ENCODE peak calls at places on chromosomes 5 and 9, in six cellular contexts. S is lower lobe of right lung, L is body of pancreas, C is A549, Y is psoas muscle, T is breast epithelium. P is an unnamed sample. For H3K4me1, the result is how much of the 10 kb centered on the place peaks cover.

GRCh38 chr9:85909390-85909789 is 31.6 kb upstream of the NAA35 start:
- DNase-seq in S (no peak), L (no peak), C (no peak), Y (no peak), T (no peak), P (no peak)

GRCh38 chr5:141882594-141883183 is 4.5 kb upstream of the PCDH1 start:
- DNase-seq in S (no peak), L (peak), C (no peak), Y (no peak), T (no peak), P (no peak)

GRCh38 chr5:106140101-106140500 is 1530.6 kb downstream of the EFNA5 start:
- DNase-seq in S (no peak), L (no peak), C (no peak), Y (no peak), T (no peak), P (no peak)

GRCh38 chr5:172820046-172820767 is 13.8 kb upstream of the ERGIC1 start:
- DNase-seq in S (no peak), L (peak), C (no peak), Y (no peak), T (peak), P (no peak)

GRCh38 chr5:13745508-13745907 is 199.0 kb downstream of the DNAH5 start:
- DNase-seq in S (no peak), L (no peak), C (no peak), Y (no peak), T (no peak), P (peak)

GRCh38 chr9:35954942-35955546 is 2.9 kb downstream of the OR2S2 start:
- DNase-seq in S (no peak), L (peak), C (peak), Y (no peak), T (no peak), P (peak)

GRCh38 chr5:68367717-68368116 is 152.2 kb downstream of the PIK3R1 start:
- DNase-seq in S (no peak), L (no peak), C (no peak), Y (no peak), T (no peak), P (no peak)

GRCh38 chr5:89268460-89268859 is 385.5 kb upstream of the MEF2C start:
- DNase-seq in S (no peak), L (no peak), C (no peak), Y (no peak), T (no peak), P (no peak)

GRCh38 chr9:16543691-16544090 is 326.8 kb downstream of the BNC2 start:
- DNase-seq in S (no peak), L (no peak), C (no peak), Y (no peak), T (no peak), P (no peak)

GRCh38 chr5:57683036-57683600 is 200.5 kb upstream of the ACTBL2 start:
- DNase-seq in S (no peak), L (no peak), C (no peak), Y (no peak), T (no peak), P (no peak)

GRCh38 chr5:36756848-36757247 is 119.7 kb upstream of the NIPBL start:
- DNase-seq in S (no peak), L (no peak), C (no peak), Y (no peak), T (no peak), P (no peak)

GRCh38 chr5:87053134-87053533 is 214.5 kb upstream of the RASA1 start:
- DNase-seq in S (no peak), L (no peak), C (no peak), Y (no peak), T (no peak), P (no peak)

GRCh38 chr5:56190500-56190899 is 42.6 kb downstream of the ANKRD55 start:
- DNase-seq in S (peak), L (peak), C (no peak), Y (peak), T (peak), P (no peak)

GRCh38 chr5:28190011-28190410 is 1151.6 kb upstream of the CDH9 start:
- DNase-seq in S (no peak), L (no peak), C (no peak), Y (no peak), T (no peak), P (no peak)

GRCh38 chr5:12865529-12865928 is 961.3 kb upstream of the CTNND2 start:
- DNase-seq in S (no peak), L (no peak), C (no peak), Y (no peak), T (no peak), P (no peak)

GRCh38 chr5:141356133-141356532 is 1.3 kb downstream of the PCDHGA4 start:
- DNase-seq in S (no peak), L (no peak), C (no peak), Y (no peak), T (no peak), P (no peak)

GRCh38 chr5:168365581-168366081 is 74.2 kb downstream of the WWC1 start:
- DNase-seq in S (peak), L (peak), C (no peak), Y (no peak), T (peak), P (no peak)

GRCh38 chr9:124352616-124353015 is 62.6 kb downstream of the PSMB7 start:
- DNase-seq in S (no peak), L (no peak), C (no peak), Y (no peak), T (peak), P (no peak)

GRCh38 chr5:127203818-127204217 is 86.8 kb upstream of the MEGF10 start:
- DNase-seq in S (no peak), L (no peak), C (no peak), Y (no peak), T (no peak), P (no peak)

GRCh38 chr9:131484560-131485185 is 18.0 kb upstream of the POMT1 start:
- DNase-seq in S (peak), L (no peak), C (no peak), Y (no peak), T (no peak), P (no peak)

GRCh38 chr5:142976861-142977260 is 206.7 kb downstream of the ARHGAP26 start:
- DNase-seq in S (peak), L (no peak), C (no peak), Y (no peak), T (no peak), P (no peak)
- H3K4me1 ChIP-seq in S (half or more), L (under half), C (under half), Y (under half), T (under half), P (under half)

GRCh38 chr9:4106744-4107143 is 193.1 kb downstream of the GLIS3 start:
- DNase-seq in S (no peak), L (no peak), C (no peak), Y (no peak), T (no peak), P (no peak)

GRCh38 chr9:4111233-4112000 is 188.5 kb downstream of the GLIS3 start:
- DNase-seq in S (no peak), L (no peak), C (no peak), Y (no peak), T (no peak), P (no peak)

GRCh38 chr9:4113711-4114110 is 186.2 kb downstream of the GLIS3 start:
- DNase-seq in S (no peak), L (no peak), C (no peak), Y (no peak), T (no peak), P (no peak)

GRCh38 chr9:4108708-4109444 is 191.0 kb downstream of the GLIS3 start:
- DNase-seq in S (no peak), L (no peak), C (no peak), Y (no peak), T (no peak), P (no peak)

DNA sequence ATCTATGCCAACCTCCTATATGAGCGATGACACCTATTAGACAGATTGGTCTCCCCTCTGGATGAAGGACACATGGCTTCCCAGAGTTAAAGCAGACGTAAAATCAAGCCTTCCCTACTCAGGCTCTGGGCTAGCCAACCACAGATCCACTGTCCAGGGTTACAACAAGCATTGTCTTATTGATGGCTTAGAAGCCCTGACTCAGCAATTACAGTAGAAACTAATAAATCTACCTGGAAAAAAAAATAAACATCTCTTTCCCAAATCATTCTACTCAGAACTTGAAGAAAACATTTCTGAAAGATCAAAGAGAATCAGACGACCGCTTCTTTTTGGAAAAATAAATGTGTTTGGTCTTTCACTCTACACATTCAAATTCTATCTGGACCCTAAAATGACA is 189.3 kb downstream of the GLIS3 start:
- DNase-seq in S (no peak), L (no peak), C (no peak), Y (no peak), T (no peak), P (no peak)
- H3K4me1 ChIP-seq in S (under half), L (under half), C (under half), Y (under half), T (under half), P (under half)

GRCh38 chr9:121184463-121184862 is 17.2 kb downstream of the RAB14 start:
- DNase-seq in S (no peak), L (no peak), C (no peak), Y (no peak), T (no peak), P (no peak)

GRCh38 chr9:121183666-121184423 is 17.8 kb downstream of the RAB14 start:
- DNase-seq in S (no peak), L (no peak), C (no peak), Y (no peak), T (no peak), P (no peak)

GRCh38 chr9:121182976-121183375 is 18.7 kb downstream of the RAB14 start:
- DNase-seq in S (no peak), L (no peak), C (no peak), Y (no peak), T (no peak), P (no peak)

GRCh38 chr9:121185774-121186403 is 15.8 kb downstream of the RAB14 start:
- DNase-seq in S (no peak), L (no peak), C (no peak), Y (no peak), T (no peak), P (no peak)

DNA sequence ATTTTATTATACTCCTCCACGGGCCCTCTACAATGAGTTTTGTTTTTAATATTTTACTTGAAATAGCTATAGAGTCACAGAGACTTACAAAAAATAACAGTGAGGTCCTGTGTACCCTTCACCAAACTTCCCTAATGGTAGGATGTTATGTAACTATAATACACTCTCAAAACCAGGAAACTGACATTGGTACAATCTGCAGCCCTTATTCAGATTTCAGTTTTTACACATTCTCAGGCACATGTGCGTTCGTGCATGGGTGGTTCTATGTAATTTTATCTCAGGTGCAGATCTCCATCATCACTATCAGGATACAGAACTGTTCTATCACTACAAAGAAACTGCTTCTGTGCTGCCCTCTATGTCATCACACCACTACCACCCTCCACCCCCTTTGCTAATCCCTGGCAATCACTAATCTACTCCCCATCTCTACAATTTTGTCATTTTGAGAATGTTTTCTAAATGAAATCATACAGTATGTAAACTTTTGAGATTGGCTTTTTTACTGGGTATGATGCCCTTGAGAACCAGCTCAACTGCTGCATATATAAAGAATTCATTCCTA is 16.4 kb downstream of the RAB14 start:
- DNase-seq in S (no peak), L (no peak), C (no peak), Y (no peak), T (no peak), P (no peak)
- H3K4me1 ChIP-seq in S (half or more), L (half or more), C (under half), Y (under half), T (under half), P (under half)

DNA sequence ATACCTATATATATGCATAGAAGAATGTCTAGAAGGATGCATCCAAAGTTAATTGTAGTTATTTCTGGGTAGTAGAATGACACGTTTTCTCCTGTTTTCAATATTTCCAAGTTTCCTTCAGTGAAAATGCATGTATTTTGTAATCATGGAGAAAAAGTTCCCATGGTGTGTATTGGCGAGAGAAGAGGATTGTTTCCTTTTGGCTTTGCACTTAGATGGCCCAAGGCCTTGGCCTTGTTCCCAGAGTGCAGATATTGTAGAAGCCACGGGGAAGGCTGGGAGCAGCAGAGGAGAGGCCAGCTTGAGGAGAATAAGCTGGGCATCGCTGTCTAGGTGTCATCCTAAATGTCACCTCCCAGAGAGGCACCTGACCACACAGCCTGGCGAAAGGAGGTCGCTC is 44.0 kb downstream of the IRF1 start:
- DNase-seq in S (no peak), L (peak), C (no peak), Y (peak), T (no peak), P (no peak)
- H3K4me1 ChIP-seq in S (under half), L (under half), C (under half), Y (under half), T (under half), P (under half)

P was measured in iPS DF 6.9.